ENCODE peak calls at places on chromosomes 5 and 9, in ten cellular contexts. O is GM04503; I is stimulated activated CD8-positive, alpha-beta memory T cell treated with anti-CD3 and anti-CD28 coated beads, Interleukin-2, amount 100 ng/mL, for 48 hours; A is DMS53; W is GM12864; V is nephron progenitor cell; D is EH; U is neuronal stem cell; B is EL; L is epithelial cell of esophagus. H is an unnamed sample.

GRCh38 chr5:150186137-150186536 is 3.7 kb upstream of the SLC6A7 start:
- DNase-seq in V (no peak), A (no peak), B (no peak), I (no peak), L (no peak), U (no peak), D (no peak), O (no peak), W (no peak), H (no peak)

GRCh38 chr9:136229096-136230065 is 16.2 kb downstream of the QSOX2 start:
- DNase-seq in V (no peak), A (no peak), L (no peak), W (no peak), I (no peak), B (no peak), O (no peak), U (no peak), D (peak; percentile 33), H (no peak)

GRCh38 chr5:122316652-122317051 is 4.6 kb downstream of the SNCAIP start:
- DNase-seq in O (no peak), V (no peak), I (no peak), D (no peak), L (no peak), U (no peak), W (no peak), B (no peak), A (peak; percentile 90), H (no peak)

GRCh38 chr9:98964201-98964600 is 20.5 kb downstream of the COL15A1 start:
- DNase-seq in A (no peak), L (no peak), U (no peak), I (no peak), O (no peak), V (no peak), B (no peak), W (no peak), D (no peak), H (no peak)

GRCh38 chr5:150075806-150076205 is 10.5 kb downstream of the CSF1R start:
- DNase-seq in O (no peak), V (no peak), I (no peak), L (no peak), D (no peak), A (no peak), B (no peak), W (no peak), U (no peak), H (no peak)

GRCh38 chr5:96072138-96072790 is 110.6 kb upstream of the ELL2 start:
- DNase-seq in U (no peak), L (peak; percentile 33), A (no peak), B (no peak), D (no peak), I (no peak), V (no peak), O (no peak), W (no peak), H (no peak)

GRCh38 chr9:2583308-2584013 is 38.1 kb upstream of the VLDLR start:
- DNase-seq in L (peak; percentile 43), I (no peak), D (no peak), V (no peak), B (no peak), U (no peak), A (peak; percentile 2), O (no peak), W (no peak), H (no peak)

GRCh38 chr5:18798058-18798457 is 1163.8 kb downstream of the TAF11L14 start:
- DNase-seq in D (no peak), I (no peak), B (no peak), O (no peak), A (no peak), W (no peak), V (no peak), U (no peak), L (no peak), H (no peak)

GRCh38 chr5:138878437-138879235 is 3.5 kb upstream of the LRRTM2 start:
- DNase-seq in U (no peak), B (no peak), V (no peak), A (no peak), D (no peak), L (no peak), W (no peak), O (no peak), I (no peak), H (no peak)

GRCh38 chr9:76730795-76731194 is 33.4 kb upstream of the PCA3 start:
- DNase-seq in B (no peak), W (no peak), A (no peak), D (no peak), I (no peak), L (no peak), U (no peak), V (no peak), O (no peak), H (no peak)

GRCh38 chr9:128718475-128718874 is 5.5 kb downstream of the ZDHHC12 start:
- DNase-seq in O (no peak), D (no peak), A (no peak), V (no peak), I (no peak), W (no peak), L (no peak), B (no peak), U (no peak), H (no peak)

GRCh38 chr5:83924171-83924570 is 203.5 kb upstream of the HAPLN1 start:
- DNase-seq in D (peak; percentile 88), O (no peak), L (no peak), B (peak; percentile 55), W (no peak), V (no peak), I (no peak), A (no peak), U (no peak), H (no peak)

GRCh38 chr9:32251539-32251938 is 132.9 kb upstream of the ACO1 start:
- DNase-seq in O (peak; percentile 1), V (peak; percentile 61), B (peak; percentile 47), U (peak; percentile 54), I (no peak), W (peak; percentile 8), A (peak; percentile 85), D (peak; percentile 20), L (peak; percentile 65), H (peak; percentile 24)